ENCODE peak calls at places on chromosomes 3 and 15, in nine cellular contexts. E is HCEC 1CT; O is NCI-H1417; H is esophagus muscularis mucosa; R is activated CD4-positive, CD25-positive, alpha-beta regulatory T cell; G is suprapubic skin; X is stimulated activated effector memory CD8-positive, alpha-beta T cell treated with anti-CD3 and anti-CD28 coated beads, Interleukin-12 subunit alpha, Interleukin-12 subunit beta, amount 100 ng/mL, for 72 hours; N is stimulated activated CD4-positive, alpha-beta T cell treated with anti-CD3 and anti-CD28 coated beads, Interleukin-1b, Interleukin-23, amount 100 ng/mL, for 48 hours; W is nephron progenitor cell. Q is an unnamed sample.

GRCh38 chr15:91408476-91409076 is 308.5 kb downstream of the SV2B start:
- DNase-seq in E (no peak), W (no peak), R (no peak), H (no peak), N (no peak), X (no peak), O (peak), G (no peak), Q (no peak)

GRCh38 chr15:101207867-101208288 is 44.0 kb downstream of the CHSY1 start:
- DNase-seq in O (no peak), H (no peak), R (no peak), G (no peak), N (peak), X (no peak), E (peak), W (no peak), Q (no peak)

GRCh38 chr3:12193485-12194165 is 34.9 kb upstream of the TIMP4 start:
- DNase-seq in O (no peak), H (peak), R (no peak), N (peak), G (no peak), E (peak), X (no peak), W (no peak), Q (no peak)

GRCh38 chr15:58249646-58250312 is 111.6 kb downstream of the AQP9 start:
- DNase-seq in H (no peak), N (no peak), W (no peak), X (no peak), G (no peak), O (no peak), R (no peak), E (no peak), Q (no peak)

GRCh38 chr15:70050970-70051369 is 46.7 kb downstream of the TLE3 start:
- DNase-seq in G (peak), N (no peak), W (no peak), X (no peak), R (no peak), O (no peak), E (no peak), H (no peak), Q (no peak)

GRCh38 chr3:15241341-15241740 is 35.3 kb downstream of the CAPN7 start:
- DNase-seq in W (peak), N (peak), O (peak), X (no peak), G (no peak), E (peak), H (no peak), R (no peak), Q (no peak)

GRCh38 chr15:67785431-67785830 is 39.9 kb upstream of the SKOR1 start:
- DNase-seq in N (no peak), H (peak), E (no peak), R (no peak), G (no peak), O (peak), W (no peak), X (no peak), Q (no peak)

GRCh38 chr3:47578119-47578630 is 490 bp downstream of the CSPG5 start:
- DNase-seq in W (peak), G (no peak), N (peak), X (peak), H (no peak), E (no peak), O (peak), R (peak), Q (no peak)

GRCh38 chr3:192284443-192285072 is 442.8 kb downstream of the FGF12 start:
- DNase-seq in W (no peak), X (no peak), E (no peak), H (no peak), O (no peak), G (no peak), N (no peak), R (no peak), Q (no peak)

GRCh38 chr15:79332824-79333510 is 22.1 kb downstream of the TMED3 start:
- DNase-seq in W (no peak), X (no peak), R (no peak), H (no peak), G (no peak), O (peak), E (no peak), N (no peak), Q (no peak)

GRCh38 chr15:89860851-89861360 is 32.9 kb downstream of the AP3S2 start:
- DNase-seq in R (no peak), E (no peak), X (no peak), N (no peak), G (no peak), H (no peak), O (peak), W (no peak), Q (no peak)

GRCh38 chr3:114879059-114880031 is 267.7 kb downstream of the ZBTB20 start:
- DNase-seq in X (no peak), N (no peak), R (no peak), H (no peak), W (no peak), O (peak), E (peak), G (no peak), Q (no peak)

GRCh38 chr15:63060699-63061098 is 18.2 kb downstream of the TPM1 start:
- DNase-seq in W (no peak), N (no peak), O (no peak), E (no peak), X (no peak), G (no peak), H (no peak), R (no peak), Q (no peak)

GRCh38 chr3:72008226-72008996 is 223.5 kb upstream of the PROK2 start:
- DNase-seq in E (peak), G (no peak), X (no peak), N (no peak), R (no peak), W (no peak), O (no peak), H (no peak), Q (no peak)

GRCh38 chr3:197256836-197257444 is 41.5 kb downstream of the DLG1 start:
- DNase-seq in E (peak), W (peak), H (no peak), X (no peak), N (no peak), G (no peak), O (peak), R (no peak), Q (no peak)

GRCh38 chr15:29055876-29056275 is 170.1 kb downstream of the APBA2 start:
- DNase-seq in O (no peak), N (no peak), G (no peak), H (no peak), E (no peak), X (no peak), R (no peak), W (no peak), Q (no peak)

GRCh38 chr3:123505820-123506219 is 56.9 kb upstream of the ADCY5 start:
- DNase-seq in E (no peak), H (peak), W (no peak), N (no peak), R (no peak), O (no peak), X (no peak), G (no peak), Q (no peak)

GRCh38 chr3:31035681-31036080 is 141.2 kb upstream of the GADL1 start:
- DNase-seq in R (no peak), H (no peak), E (no peak), O (no peak), N (no peak), W (no peak), X (no peak), G (no peak), Q (no peak)

GRCh38 chr3:17810759-17811158 is 68.3 kb upstream of the TBC1D5 start:
- DNase-seq in E (peak), O (no peak), N (no peak), X (no peak), H (no peak), G (no peak), R (no peak), W (no peak), Q (no peak)

GRCh38 chr3:189748046-189748445 is 116.9 kb downstream of the TP63 start:
- DNase-seq in R (no peak), G (no peak), E (no peak), N (no peak), O (no peak), X (no peak), W (no peak), H (no peak), Q (no peak)

Q was measured in NCI-H187.